ENCODE peak calls at places on chromosomes 3 and 15, in nine cellular contexts. G is Calu3, J is H9, Q is GM10248, T is AG04450, A is psoas muscle, Y is OCI-LY7, K is Peyer's patch, V is AG04449. L is an unnamed sample.

GRCh38 chr15:72406936-72407335 is 8.8 kb downstream of the TMEM202 start:
- DNase-seq in G (no peak), J (no peak), Q (no peak), T (no peak), A (no peak), Y (no peak), K (no peak), V (no peak), L (no peak)

GRCh38 chr15:33865416-33865815 is 102.9 kb upstream of the CHRM5 start:
- DNase-seq in G (no peak), J (no peak), Q (no peak), T (peak), A (no peak), Y (no peak), K (no peak), V (no peak), L (no peak)

GRCh38 chr3:55885721-55886120 is 398.6 kb upstream of the WNT5A start:
- DNase-seq in G (no peak), J (no peak), Q (no peak), T (peak), A (no peak), Y (no peak), K (no peak), V (no peak), L (no peak)

GRCh38 chr15:71272932-71273331 is 157.7 kb downstream of the THSD4 start:
- DNase-seq in G (no peak), J (no peak), Q (no peak), T (peak), A (no peak), Y (no peak), K (no peak), V (no peak), L (no peak)

GRCh38 chr15:66094331-66094730 is 159.2 kb downstream of the MEGF11 start:
- DNase-seq in G (no peak), J (no peak), Q (no peak), T (no peak), A (no peak), Y (no peak), K (no peak), V (no peak), L (no peak)

GRCh38 chr15:77749236-77749997 is 116.7 kb upstream of the LINGO1 start:
- DNase-seq in G (no peak), J (peak), Q (no peak), T (no peak), A (no peak), Y (no peak), K (no peak), V (no peak), L (no peak)

GRCh38 chr3:172516318-172517214 is 6.7 kb downstream of the TNFSF10 start:
- DNase-seq in G (peak), J (no peak), Q (no peak), T (peak), A (no peak), Y (no peak), K (no peak), V (no peak), L (no peak)

GRCh38 chr3:139774570-139775302 is 97.0 kb upstream of the NMNAT3 start:
- DNase-seq in G (no peak), J (peak), Q (no peak), T (no peak), A (peak), Y (no peak), K (no peak), V (no peak), L (no peak)

GRCh38 chr15:75235760-75236729 is 22.1 kb upstream of the GOLGA6C start:
- DNase-seq in G (no peak), J (no peak), Q (peak), T (no peak), A (peak), Y (no peak), K (no peak), V (no peak), L (no peak)

GRCh38 chr15:60096157-60096556 is 92.0 kb downstream of the FOXB1 start:
- DNase-seq in G (no peak), J (no peak), Q (no peak), T (no peak), A (no peak), Y (no peak), K (no peak), V (no peak), L (no peak)

GRCh38 chr15:39167114-39168058 is 413.5 kb upstream of the THBS1 start:
- DNase-seq in G (no peak), J (no peak), Q (no peak), T (no peak), A (no peak), Y (no peak), K (no peak), V (no peak), L (no peak)

GRCh38 chr3:49880581-49881328 is 11.0 kb upstream of the CAMKV start:
- DNase-seq in G (no peak), J (peak), Q (no peak), T (no peak), A (no peak), Y (no peak), K (no peak), V (no peak), L (no peak)

GRCh38 chr3:42214064-42214463 is 51.9 kb downstream of the CCK start:
- DNase-seq in G (no peak), J (no peak), Q (no peak), T (no peak), A (no peak), Y (no peak), K (no peak), V (no peak), L (no peak)

GRCh38 chr3:127458698-127459097 is 131.8 kb downstream of the TPRA1 start:
- DNase-seq in G (peak), J (peak), Q (peak), T (no peak), A (peak), Y (peak), K (no peak), V (no peak), L (peak)

GRCh38 chr15:57403532-57403931 is 27.2 kb downstream of the CGNL1 start:
- DNase-seq in G (no peak), J (no peak), Q (no peak), T (no peak), A (no peak), Y (no peak), K (no peak), V (no peak), L (no peak)

GRCh38 chr3:47323431-47324277 is 40.9 kb downstream of the KLHL18 start:
- DNase-seq in G (peak), J (peak), Q (no peak), T (no peak), A (no peak), Y (no peak), K (no peak), V (no peak), L (no peak)

GRCh38 chr3:50654196-50654595 is 20.5 kb upstream of the DOCK3 start:
- DNase-seq in G (no peak), J (no peak), Q (no peak), T (no peak), A (peak), Y (no peak), K (no peak), V (no peak), L (no peak)

GRCh38 chr3:150083653-150084037 is 113.0 kb upstream of the PFN2 start:
- DNase-seq in G (no peak), J (no peak), Q (no peak), T (no peak), A (no peak), Y (no peak), K (no peak), V (no peak), L (no peak)

GRCh38 chr15:99435761-99436346 is 129.9 kb upstream of the MEF2A start:
- DNase-seq in G (no peak), J (peak), Q (no peak), T (no peak), A (peak), Y (no peak), K (no peak), V (no peak), L (no peak)

GRCh38 chr15:99201410-99202175 is 47.8 kb downstream of the TTC23 start:
- DNase-seq in G (no peak), J (no peak), Q (no peak), T (no peak), A (no peak), Y (no peak), K (no peak), V (no peak), L (no peak)

DNA sequence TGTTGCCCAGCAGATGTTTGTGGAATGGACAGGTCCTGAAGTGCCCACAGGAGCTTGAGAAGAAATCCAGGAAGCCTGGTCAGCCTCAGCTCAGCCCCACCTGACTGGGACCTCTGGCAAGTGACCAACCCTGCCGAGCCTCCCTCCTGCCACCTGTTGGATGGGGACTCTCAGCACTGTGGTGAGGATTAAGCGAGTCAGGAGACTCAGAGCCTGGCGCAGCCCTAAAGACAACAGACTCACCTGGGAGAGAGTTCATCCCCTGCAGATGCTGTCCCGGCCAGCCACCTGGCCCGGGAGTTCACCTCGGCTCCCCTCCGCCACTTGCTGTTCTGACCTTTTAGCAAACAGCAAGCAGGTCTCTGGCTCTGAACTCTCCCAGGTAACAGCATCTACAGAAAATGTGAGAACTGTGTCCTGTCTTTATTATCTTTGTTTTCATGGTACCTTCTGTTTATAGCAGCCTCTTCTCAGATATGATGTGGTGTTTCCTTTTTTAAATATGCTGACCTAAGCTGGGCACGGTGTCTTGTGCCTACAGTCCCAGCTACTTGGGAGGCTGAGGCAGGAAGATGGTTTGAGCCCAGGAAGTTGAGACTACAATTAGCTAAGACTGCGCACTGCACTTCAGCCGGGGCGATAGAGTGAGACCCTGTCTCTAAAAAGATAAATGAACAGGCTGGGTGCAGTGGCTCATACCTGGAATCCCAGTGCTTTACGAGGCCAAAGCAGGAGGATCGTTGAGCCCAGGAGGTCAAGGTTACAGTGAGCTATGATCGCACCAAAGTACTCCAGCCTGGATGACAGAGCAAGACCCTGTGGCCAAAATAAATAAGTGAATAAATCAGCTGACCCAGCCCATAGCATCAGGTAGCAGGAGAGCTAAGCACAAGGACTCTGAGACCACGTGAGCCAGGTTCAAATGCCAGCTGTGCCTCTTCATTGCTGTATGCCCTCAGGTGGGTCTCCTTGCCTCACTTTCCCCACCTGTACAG is 32.4 kb upstream of the SLC6A6 start:
- DNase-seq in G (peak), J (peak), Q (no peak), T (no peak), A (peak), Y (peak), K (no peak), V (no peak), L (peak)
- TF ChIP-seq CTCF in G (peak), J (peak), Q (no peak), T (no peak), A (no peak), Y (peak), K (no peak), V (no peak), L (no peak)

DNA sequence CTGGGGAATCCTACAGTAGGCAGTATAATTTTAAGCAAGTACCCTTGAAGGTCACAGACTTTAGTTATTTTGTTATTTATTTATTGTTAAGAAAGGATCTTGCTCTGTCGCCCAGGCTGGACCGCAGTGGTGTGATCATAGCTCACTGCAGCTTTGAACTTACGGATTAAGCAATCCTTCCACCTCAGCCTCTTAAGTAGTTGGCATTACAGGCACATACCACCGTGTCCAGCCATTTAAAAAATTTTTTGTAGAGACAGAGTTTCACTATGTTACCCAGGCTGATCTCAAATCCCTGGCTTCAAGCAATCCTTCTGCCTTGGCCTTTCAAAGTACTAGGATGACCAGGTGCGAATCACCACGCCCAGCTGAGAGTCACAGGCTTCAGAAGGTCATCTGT is 22.1 kb upstream of the SH3BP5 start:
- DNase-seq in G (no peak), J (no peak), Q (no peak), T (no peak), A (no peak), Y (no peak), K (no peak), V (no peak), L (no peak)
- TF ChIP-seq CTCF in G (no peak), J (no peak), Q (no peak), T (no peak), A (no peak), Y (no peak), K (no peak), V (no peak), L (no peak)

GRCh38 chr3:63364909-63365308 is 86.8 kb downstream of the SYNPR start:
- DNase-seq in G (peak), J (no peak), Q (no peak), T (no peak), A (no peak), Y (no peak), K (no peak), V (no peak), L (peak)
- TF ChIP-seq CTCF in G (peak), J (peak), Q (no peak), T (no peak), A (peak), Y (peak), K (no peak), V (no peak), L (peak)

DNA sequence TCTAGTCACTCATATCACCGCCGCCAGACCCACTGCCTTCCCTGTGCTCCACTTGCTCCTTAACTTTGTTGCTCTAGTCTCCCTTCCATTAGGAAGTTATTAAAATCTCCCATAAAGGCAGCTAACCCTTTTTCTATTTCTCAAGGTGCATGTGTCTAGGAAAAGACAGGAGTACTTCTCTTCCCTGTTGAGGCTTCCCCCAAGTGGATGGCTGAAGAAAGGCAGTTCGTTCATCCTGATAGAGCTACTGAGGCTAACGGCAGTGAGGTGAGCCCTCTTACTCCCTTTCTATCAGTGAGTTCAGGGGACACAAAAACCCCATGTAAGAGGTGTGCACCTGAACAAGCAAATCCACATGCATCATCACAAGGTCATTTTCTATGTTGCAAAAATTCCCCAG is 397.8 kb downstream of the IGSF11 start:
- DNase-seq in G (peak), J (peak), Q (no peak), T (no peak), A (no peak), Y (no peak), K (no peak), V (no peak), L (no peak)
- TF ChIP-seq CTCF in G (no peak), J (peak), Q (no peak), T (peak), A (no peak), Y (no peak), K (no peak), V (peak), L (no peak)

GRCh38 chr3:147838650-147839049 is 429.5 kb downstream of the ZIC1 start:
- DNase-seq in G (no peak), J (no peak), Q (no peak), T (no peak), A (no peak), Y (no peak), K (no peak), V (no peak), L (no peak)
- TF ChIP-seq CTCF in G (no peak), J (peak), Q (no peak), T (peak), A (no peak), Y (peak), K (no peak), V (peak), L (no peak)

L was measured in endothelial cell.